ENCODE peak calls at places on chromosomes 12 and 14, in seven cellular contexts. J, M, S, Y, D, Z and R are unnamed samples.

GRCh38 chr12:77433799-77434198 is 368.4 kb upstream of the E2F7 start:
- DNase-seq in D (no peak), Z (no peak), Y (no peak), J (no peak), S (no peak), M (peak), R (no peak)

GRCh38 chr14:65290830-65291229 is 121.7 kb upstream of the FUT8 start:
- DNase-seq in M (peak), Z (no peak), S (peak), D (no peak), J (no peak), Y (no peak), R (no peak)

GRCh38 chr14:102786758-102787157 is 9.5 kb downstream of the TRAF3 start:
- DNase-seq in Y (no peak), J (no peak), Z (no peak), S (peak), M (peak), D (no peak), R (no peak)

GRCh38 chr12:105601158-105601557 is 270.7 kb downstream of the C12orf75 start:
- DNase-seq in M (no peak), Y (no peak), Z (no peak), D (no peak), J (no peak), S (no peak), R (no peak)

GRCh38 chr12:57764662-57765002 is 2.2 kb downstream of the CYP27B1 start:
- DNase-seq in Y (no peak), D (no peak), M (no peak), S (no peak), Z (no peak), J (no peak), R (no peak)

GRCh38 chr12:26810330-26810729 is 22.7 kb downstream of the ITPR2 start:
- DNase-seq in S (peak), Y (no peak), M (peak), J (peak), Z (no peak), D (peak), R (no peak)

GRCh38 chr12:110850762-110851161 is 4.0 kb downstream of the CCDC63 start:
- DNase-seq in S (no peak), Z (no peak), M (no peak), Y (no peak), D (no peak), J (no peak), R (no peak)

GRCh38 chr14:73489481-73490175 is 1.1 kb upstream of the RIOX1 start:
- DNase-seq in S (no peak), M (no peak), D (no peak), Y (no peak), J (no peak), Z (no peak), R (no peak)

GRCh38 chr14:104116544-104117340 is 21.6 kb upstream of the KIF26A start:
- DNase-seq in D (peak), J (peak), Z (no peak), M (no peak), Y (no peak), S (no peak), R (no peak)

GRCh38 chr14:87873741-87874140 is 119.2 kb downstream of the GALC start:
- DNase-seq in J (no peak), Y (no peak), M (peak), S (no peak), D (no peak), Z (no peak), R (no peak)

GRCh38 chr14:87864356-87865230 is 128.4 kb downstream of the GALC start:
- DNase-seq in Z (no peak), M (no peak), Y (no peak), D (no peak), S (no peak), J (no peak), R (no peak)

GRCh38 chr14:87866116-87866515 is 126.9 kb downstream of the GALC start:
- DNase-seq in S (no peak), D (no peak), J (no peak), Z (no peak), M (no peak), Y (no peak), R (no peak)

GRCh38 chr14:87869619-87870583 is 123.1 kb downstream of the GALC start:
- DNase-seq in Z (no peak), S (peak), J (peak), Y (peak), M (peak), D (no peak), R (peak)

GRCh38 chr14:87868920-87869319 is 124.1 kb downstream of the GALC start:
- DNase-seq in S (no peak), Z (no peak), J (peak), D (no peak), M (no peak), Y (no peak), R (no peak)
- TF ChIP-seq CTCF in S (no peak), Z (no peak), J (no peak), D (no peak), M (no peak), Y (no peak), R (no peak)

DNA sequence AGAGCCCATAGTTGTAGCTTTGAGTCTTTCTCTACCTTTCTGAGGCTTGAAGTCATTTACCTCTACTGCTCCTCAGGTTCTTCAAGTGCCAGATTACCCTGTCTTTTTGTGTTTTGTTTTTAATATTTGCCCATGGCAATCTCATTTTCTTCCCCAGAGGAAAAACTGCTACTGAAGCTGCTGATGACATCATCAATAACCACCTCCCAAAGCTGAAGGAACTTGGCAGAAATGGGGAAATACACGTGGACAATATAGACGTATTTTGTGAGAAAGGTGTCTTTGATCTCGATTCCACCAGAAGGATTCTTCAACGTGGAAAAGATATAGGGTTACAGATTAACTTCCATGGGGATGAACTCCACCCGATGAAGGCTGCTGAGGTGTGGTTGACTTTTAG is 17.1 kb downstream of the AMDHD1 start:
- DNase-seq in Y (no peak), M (no peak), J (no peak), Z (no peak), S (no peak), D (no peak), R (no peak)
- TF ChIP-seq CTCF in Y (no peak), M (no peak), J (no peak), Z (no peak), S (no peak), D (no peak), R (no peak)

DNA sequence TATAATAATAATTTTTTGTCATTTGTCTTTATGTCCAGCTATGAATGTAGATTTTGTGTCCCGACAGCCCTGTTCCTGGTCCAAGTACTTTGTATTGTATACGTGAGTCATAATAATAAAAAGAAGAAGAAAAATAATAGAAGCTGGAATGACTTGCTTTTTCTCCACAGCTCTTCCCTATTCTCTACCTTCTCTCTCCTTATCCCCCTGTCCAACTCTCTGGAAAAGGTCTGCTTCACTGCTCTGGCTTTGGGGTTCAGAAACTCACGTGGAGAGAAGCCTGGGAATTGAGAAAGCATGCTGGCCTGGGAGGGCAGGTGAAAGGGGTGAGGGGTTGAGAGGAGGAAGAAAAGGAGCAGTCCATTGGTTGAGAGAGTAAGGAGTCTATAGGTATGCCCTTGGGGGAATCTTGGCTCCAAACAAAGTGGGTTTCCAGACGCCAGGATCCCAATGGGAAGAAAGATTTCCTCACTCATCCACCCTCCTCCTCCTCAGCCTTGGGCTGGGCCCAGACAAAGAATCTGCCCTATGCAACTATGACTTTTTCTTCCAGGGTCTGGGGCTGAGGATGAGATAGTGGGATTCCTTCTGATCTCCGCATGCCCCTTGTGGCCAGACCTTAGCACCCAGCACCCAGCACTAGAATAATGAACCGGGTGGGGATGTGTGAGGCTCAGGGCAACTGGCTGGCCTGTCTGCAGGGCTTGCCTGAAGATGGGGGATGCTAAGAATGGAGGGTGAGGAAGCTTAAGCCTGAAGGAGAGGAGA is 4.0 kb downstream of the HOXC8 start:
- DNase-seq in Z (no peak), S (no peak), M (peak), J (no peak), Y (no peak), D (no peak), R (no peak)
- TF ChIP-seq CTCF in Z (no peak), S (no peak), M (peak), J (no peak), Y (no peak), D (no peak), R (no peak)

DNA sequence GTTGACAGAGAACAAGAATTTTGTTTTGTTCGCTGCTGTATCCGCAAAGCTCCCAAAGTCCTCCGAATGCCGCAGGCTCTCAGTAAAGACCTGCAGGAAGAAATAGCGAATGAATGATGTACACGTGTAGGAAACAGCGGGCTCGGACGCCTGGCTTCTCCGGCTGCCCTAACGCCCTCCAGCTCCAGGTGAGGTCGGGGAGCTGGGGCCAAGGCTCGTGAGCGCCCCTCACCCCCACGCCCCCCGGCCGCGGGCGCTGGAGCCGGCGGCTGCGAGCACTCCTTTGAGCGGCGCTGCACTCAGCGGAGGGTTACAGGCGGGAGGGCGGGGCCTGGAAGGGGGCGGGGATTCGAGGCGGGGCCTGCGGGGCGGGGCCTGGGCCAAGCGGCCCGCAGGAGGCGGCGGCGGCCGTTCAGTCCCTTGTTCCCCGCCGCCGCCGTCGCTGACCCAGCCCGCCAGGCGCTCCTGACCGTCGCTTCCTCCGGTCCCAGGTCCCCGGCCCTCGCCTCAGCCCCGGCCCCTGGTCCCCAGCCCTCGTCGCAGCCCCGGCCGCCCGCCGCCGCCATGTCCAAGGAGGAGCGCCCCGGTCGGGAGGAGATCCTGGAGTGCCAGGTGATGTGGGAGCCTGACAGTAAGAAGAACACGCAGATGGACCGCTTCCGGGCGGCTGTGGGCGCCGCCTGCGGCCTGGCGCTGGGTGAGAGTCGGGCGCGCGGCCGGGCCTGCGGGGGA is at the start of gene AACS:
- DNase-seq in M (peak), S (peak), Y (peak), D (peak), Z (peak), J (peak), R (peak)
- TF ChIP-seq CTCF in M (no peak), S (no peak), Y (no peak), D (no peak), Z (no peak), J (peak), R (no peak)

DNA sequence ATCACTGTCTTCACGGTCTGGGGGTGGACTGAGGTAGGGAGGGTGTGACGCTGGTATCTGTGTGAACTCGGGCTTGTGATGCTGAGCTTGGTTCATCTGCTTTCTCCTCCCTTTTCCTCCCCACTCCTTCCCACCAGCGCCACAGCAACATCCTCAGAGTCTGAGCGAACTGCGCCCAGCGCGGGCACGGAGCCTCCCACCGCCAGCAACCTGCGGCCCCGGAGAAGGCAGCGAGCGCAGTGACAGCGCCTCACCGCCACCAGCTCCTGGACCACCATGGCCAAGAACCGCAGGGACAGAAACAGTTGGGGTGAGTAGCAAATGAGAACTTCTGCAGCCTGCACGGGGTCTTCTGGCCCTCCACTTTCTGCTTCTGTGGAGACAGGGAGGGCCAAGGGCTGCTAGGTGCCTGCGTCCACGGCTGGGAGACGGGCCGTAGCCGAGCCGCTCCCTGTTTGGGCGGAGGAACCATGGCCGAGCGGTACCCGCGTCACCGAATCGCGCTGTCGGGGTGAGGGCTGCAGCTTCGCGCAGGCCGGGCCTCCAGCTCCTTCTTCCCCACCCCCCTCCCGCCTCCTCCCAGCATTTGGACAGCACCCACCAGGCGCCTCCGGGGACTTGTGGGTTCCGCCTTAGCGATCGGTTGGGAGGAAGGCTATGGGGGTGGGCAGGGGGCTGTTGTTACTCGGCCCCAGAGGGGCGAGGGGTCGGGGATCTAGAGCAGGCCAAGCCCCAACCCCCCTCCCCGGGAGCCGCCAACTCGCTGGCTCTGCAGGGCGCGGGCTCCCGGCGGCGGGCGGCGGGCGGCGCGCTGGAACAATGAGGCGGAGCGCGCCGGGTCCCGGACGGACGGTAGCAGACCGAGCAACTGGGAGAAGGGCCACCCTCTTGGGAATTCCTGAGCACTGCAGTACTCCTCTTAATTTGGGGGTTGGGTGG is at the start of gene ATL1:
- DNase-seq in J (peak), M (peak), D (peak), Z (peak), S (peak), Y (peak), R (peak)
- TF ChIP-seq CTCF in J (no peak), M (no peak), D (no peak), Z (no peak), S (no peak), Y (no peak), R (no peak)

GRCh38 chr12:120346031-120346430 is 18.5 kb upstream of the PLA2G1B start:
- DNase-seq in Z (no peak), M (no peak), S (no peak), J (no peak), Y (peak), D (no peak), R (no peak)

GRCh38 chr12:120342567-120343537 is 15.3 kb upstream of the PLA2G1B start:
- DNase-seq in M (no peak), J (no peak), Z (no peak), S (no peak), D (no peak), Y (no peak), R (peak)

GRCh38 chr12:120347766-120348165 is 20.2 kb upstream of the PLA2G1B start:
- DNase-seq in S (no peak), M (no peak), D (no peak), J (no peak), Z (no peak), Y (peak), R (no peak)

GRCh38 chr12:120343692-120344091 is 16.1 kb upstream of the PLA2G1B start:
- DNase-seq in Z (no peak), Y (no peak), D (no peak), J (no peak), S (no peak), M (no peak), R (peak)

GRCh38 chr12:120346681-120347080 is 19.1 kb upstream of the PLA2G1B start:
- DNase-seq in Y (peak), D (no peak), S (no peak), M (no peak), Z (no peak), J (peak), R (no peak)
- TF ChIP-seq CTCF in Y (no peak), D (no peak), S (no peak), M (no peak), Z (no peak), J (peak), R (no peak)